ENCODE peak calls at places on chromosomes 7 and 10, in four cellular contexts. W is heart left ventricle, D is aorta, Q is WTC11. V is an unnamed sample.

GRCh38 chr10:35336084-35336831 is at the start of gene CCNY:
- DNase-seq in W (peak), D (peak), Q (peak), V (peak)

GRCh38 chr7:158247758-158248487 is 339.7 kb downstream of the PTPRN2 start:
- DNase-seq in W (no peak), D (no peak), Q (no peak), V (no peak)

GRCh38 chr10:78397796-78398195 is 364.1 kb downstream of the RPS24 start:
- DNase-seq in W (no peak), D (no peak), Q (no peak), V (no peak)

GRCh38 chr7:26686448-26686981 is 177.9 kb downstream of the SKAP2 start:
- DNase-seq in W (no peak), D (peak), Q (peak), V (peak)

GRCh38 chr10:123884907-123885381 is 6.7 kb downstream of the CPXM2 start:
- DNase-seq in W (no peak), D (no peak), Q (no peak), V (no peak)

GRCh38 chr10:70903262-70903921 is 15.0 kb upstream of the PCBD1 start:
- DNase-seq in W (peak), D (no peak), Q (peak), V (peak)

GRCh38 chr10:31148955-31149354 is 117.3 kb upstream of the ZNF438 start:
- DNase-seq in W (no peak), D (no peak), Q (no peak), V (no peak)

GRCh38 chr7:29924684-29925083 is 64.9 kb downstream of the SCRN1 start:
- DNase-seq in W (no peak), D (no peak), Q (no peak), V (no peak)

GRCh38 chr10:126569513-126570447 is 100.7 kb downstream of the C10orf90 start:
- DNase-seq in W (no peak), D (no peak), Q (no peak), V (no peak)

GRCh38 chr10:6995846-6996245 is 415.0 kb downstream of the SFMBT2 start:
- DNase-seq in W (no peak), D (no peak), Q (no peak), V (no peak)

V was measured in adrenal gland.